ENCODE peak calls at places on chromosomes 11 and 22, in ten cellular contexts. P is right lobe of liver; D is CD8-positive, alpha-beta T cell; J is left ventricle myocardium inferior; F is tibial artery; T is fibroblast of lung; X is ovary; W is heart left ventricle; B is sigmoid colon; U is pancreas. S is an unnamed sample.

GRCh38 chr11:64469288-64469687 is 110.3 kb downstream of the RPS6KA4 start:
- DNase-seq in D (no peak), T (no peak), X (no peak), U (no peak), F (no peak), W (no peak), P (peak), J (no peak), B (peak), S (no peak)

GRCh38 chr11:37449146-37449545 is 851.1 kb upstream of the RAG2 start:
- DNase-seq in P (peak), B (no peak), J (no peak), X (no peak), D (no peak), W (no peak), F (no peak), U (no peak), T (peak), S (peak)

GRCh38 chr11:41177791-41178190 is 281.7 kb downstream of the LRRC4C start:
- DNase-seq in F (no peak), U (no peak), P (no peak), J (no peak), D (no peak), B (no peak), X (no peak), W (no peak), T (no peak), S (no peak)

GRCh38 chr22:19631899-19632670 is 82.2 kb upstream of the SEPTIN5 start:
- DNase-seq in B (peak), P (no peak), D (no peak), T (peak), F (no peak), W (no peak), X (no peak), J (no peak), U (no peak), S (peak)

GRCh38 chr11:33690290-33691050 is 10.2 kb downstream of the C11orf91 start:
- DNase-seq in U (no peak), X (peak), B (peak), P (no peak), D (no peak), W (peak), J (peak), T (peak), F (peak), S (peak)

GRCh38 chr11:119509277-119509841 is 86.4 kb upstream of the THY1 start:
- DNase-seq in J (no peak), B (no peak), W (no peak), D (no peak), P (no peak), U (no peak), X (no peak), T (peak), F (no peak), S (no peak)

GRCh38 chr11:123318623-123319022 is 111.4 kb upstream of the GRAMD1B start:
- DNase-seq in J (no peak), W (no peak), T (no peak), B (no peak), X (no peak), F (no peak), P (no peak), D (no peak), U (no peak), S (no peak)

GRCh38 chr11:100752371-100753073 is 65.4 kb downstream of the ARHGAP42 start:
- DNase-seq in J (no peak), D (no peak), T (no peak), F (no peak), W (no peak), P (no peak), X (no peak), U (no peak), B (no peak), S (no peak)

GRCh38 chr11:3162410-3163240 is 2.5 kb downstream of the OSBPL5 start:
- DNase-seq in F (peak), T (no peak), U (no peak), X (peak), J (peak), P (no peak), D (no peak), B (no peak), W (peak), S (no peak)

GRCh38 chr11:110431212-110432073 is 1.7 kb downstream of the FDX1 start:
- DNase-seq in P (no peak), X (no peak), F (no peak), B (no peak), W (no peak), J (no peak), D (no peak), U (no peak), T (peak), S (no peak)

GRCh38 chr22:21018314-21018713 is 3.3 kb downstream of the P2RX6 start:
- DNase-seq in D (no peak), X (no peak), B (no peak), U (no peak), F (no peak), J (no peak), W (no peak), T (no peak), P (no peak), S (no peak)

GRCh38 chr11:127859941-127860354 is 727.4 kb downstream of the ETS1 start:
- DNase-seq in X (no peak), U (no peak), P (no peak), J (no peak), D (no peak), B (no peak), W (no peak), T (no peak), F (no peak), S (peak)

GRCh38 chr11:77019976-77020591 is 14.1 kb upstream of the B3GNT6 start:
- DNase-seq in D (no peak), W (no peak), F (no peak), B (no peak), J (no peak), P (no peak), T (peak), U (no peak), X (no peak), S (no peak)

GRCh38 chr11:95596011-95596489 is 193.5 kb downstream of the FAM76B start:
- DNase-seq in F (no peak), B (no peak), T (peak), X (no peak), U (no peak), J (no peak), W (no peak), P (no peak), D (no peak), S (peak)

GRCh38 chr11:69370984-69371709 is 77.2 kb downstream of the MYEOV start:
- DNase-seq in J (peak), T (no peak), F (no peak), X (no peak), P (peak), D (peak), W (no peak), B (peak), U (no peak), S (no peak)

GRCh38 chr11:91081440-91082088 is 858.7 kb upstream of the CHORDC1 start:
- DNase-seq in U (no peak), F (peak), W (peak), T (peak), X (no peak), P (no peak), J (peak), D (no peak), B (peak), S (peak)

GRCh38 chr11:66880484-66881211 is 23.8 kb downstream of the LRFN4 start:
- DNase-seq in T (no peak), J (no peak), P (no peak), B (no peak), U (no peak), D (peak), F (no peak), X (peak), W (no peak), S (no peak)

GRCh38 chr11:70667767-70668166 is 269.4 kb downstream of the CTTN start:
- DNase-seq in B (no peak), U (no peak), W (no peak), T (no peak), F (no peak), P (no peak), X (no peak), D (no peak), J (no peak), S (no peak)
- TF ChIP-seq CTCF in B (no peak), U (no peak), W (no peak), T (no peak), F (no peak), P (no peak), X (no peak), D (no peak), J (no peak), S (no peak)

GRCh38 chr11:124724854-124725718 is 14.7 kb upstream of the NRGN start:
- DNase-seq in P (no peak), T (no peak), F (no peak), J (no peak), W (no peak), B (no peak), D (no peak), U (no peak), X (no peak), S (no peak)
- H3K4me3 ChIP-seq in P (no peak), T (no peak), F (no peak), J (no peak), W (no peak), B (no peak), D (no peak), U (no peak), X (no peak), S (no peak)

DNA sequence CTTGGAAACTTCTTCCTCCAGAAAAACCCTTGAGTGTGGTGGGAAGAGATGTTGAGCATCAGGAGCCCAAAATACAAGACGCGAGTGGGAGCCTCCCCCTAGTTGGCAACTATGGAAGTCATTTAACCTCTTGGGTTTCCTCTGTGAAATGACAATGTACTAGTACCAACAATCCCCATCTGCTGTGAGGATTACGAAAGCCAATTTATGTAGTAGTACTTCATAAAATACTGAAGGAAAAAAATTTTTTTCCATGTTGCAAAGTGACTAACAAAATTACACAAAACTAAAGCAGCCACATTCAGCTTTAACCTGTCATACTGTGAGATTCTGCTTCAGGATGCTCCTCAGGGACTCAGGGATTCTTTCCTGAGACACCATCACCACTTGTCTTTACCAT is 595 bp upstream of the SLC25A17 start:
- DNase-seq in X (no peak), J (no peak), B (no peak), W (no peak), U (no peak), P (no peak), D (no peak), T (peak), F (no peak), S (no peak)
- TF ChIP-seq CTCF in X (no peak), J (no peak), B (no peak), W (no peak), U (no peak), P (no peak), D (no peak), T (no peak), F (no peak), S (no peak)

DNA sequence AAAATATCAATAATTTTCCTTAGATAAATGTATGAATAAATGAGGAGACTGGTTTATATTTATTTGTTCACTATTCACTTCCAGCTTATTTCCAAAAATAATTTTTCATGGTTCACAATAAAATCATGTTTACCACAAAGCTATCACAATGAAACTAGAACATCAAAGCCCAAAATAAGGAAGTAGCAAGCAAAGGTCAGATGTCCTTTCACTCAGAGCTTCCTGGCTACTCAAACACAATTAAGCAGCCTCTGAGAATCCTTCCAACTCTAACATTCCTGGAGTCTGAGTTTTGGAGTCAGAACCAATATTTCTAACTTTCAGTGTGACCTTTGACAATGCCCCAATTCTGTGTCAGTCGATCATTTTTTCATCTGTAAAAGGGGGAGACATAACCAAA is 527.0 kb downstream of the SOX6 start:
- DNase-seq in D (no peak), P (no peak), T (no peak), F (no peak), X (no peak), U (no peak), W (no peak), J (no peak), B (no peak), S (no peak)
- H3K4me3 ChIP-seq in D (no peak), P (no peak), T (no peak), F (no peak), X (no peak), U (no peak), W (no peak), J (no peak), B (no peak), S (no peak)

GRCh38 chr11:86940122-86940777 is 14.9 kb downstream of the FZD4 start:
- DNase-seq in F (peak), D (no peak), T (peak), P (peak), W (peak), U (no peak), X (peak), J (peak), B (peak), S (peak)
- TF ChIP-seq CTCF in F (no peak), D (no peak), T (no peak), P (no peak), W (no peak), U (no peak), X (no peak), J (peak), B (peak), S (no peak)

GRCh38 chr11:68076371-68077042 is 37.7 kb downstream of the TCIRG1 start:
- DNase-seq in J (no peak), F (no peak), T (no peak), X (no peak), W (no peak), D (no peak), B (no peak), U (no peak), P (no peak), S (no peak)
- H3K4me3 ChIP-seq in J (no peak), F (no peak), T (no peak), X (no peak), W (no peak), D (no peak), B (no peak), U (no peak), P (no peak), S (no peak)

DNA sequence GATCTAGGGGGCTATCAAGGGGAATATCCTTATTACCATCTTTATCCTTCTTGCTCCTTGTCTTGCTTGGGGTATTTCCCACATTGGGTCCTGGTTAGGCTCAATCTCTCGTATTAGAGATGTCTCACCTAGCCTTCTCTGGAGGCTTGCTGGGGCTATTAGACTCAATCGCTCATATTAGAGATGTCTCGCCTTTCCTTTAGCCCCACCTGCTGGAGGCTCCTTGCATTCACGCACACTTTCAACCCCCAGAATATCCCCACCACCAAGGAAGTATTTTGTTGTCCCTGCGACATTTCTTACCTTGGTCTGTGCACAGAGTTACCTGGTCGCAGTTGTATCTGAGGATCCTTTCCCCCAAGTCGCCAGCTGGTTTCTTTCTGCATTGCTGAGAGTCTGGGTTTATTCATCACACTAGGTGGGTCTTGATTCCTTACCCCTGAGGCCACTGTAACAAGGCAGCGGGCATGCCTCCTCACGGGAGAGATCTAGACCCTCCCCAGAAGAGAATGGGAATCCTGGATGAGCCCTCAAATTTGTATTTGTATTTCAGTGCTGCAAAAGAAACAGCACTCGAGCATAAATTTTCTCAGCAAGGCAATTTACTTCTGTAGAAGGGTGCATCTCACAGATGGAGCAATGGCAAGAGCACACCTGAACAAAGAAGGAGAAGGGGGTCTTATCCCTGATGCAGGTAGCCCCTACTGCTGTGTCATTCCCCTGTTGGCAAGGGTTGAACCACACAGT is 15.9 kb upstream of the HYLS1 start:
- DNase-seq in U (no peak), P (no peak), T (peak), B (no peak), J (no peak), X (no peak), F (no peak), D (no peak), W (no peak), S (peak)
- TF ChIP-seq CTCF in U (no peak), P (peak), T (peak), B (no peak), J (peak), X (no peak), F (peak), D (no peak), W (peak), S (peak)

GRCh38 chr11:71429701-71430100 is 18.5 kb downstream of the DHCR7 start:
- DNase-seq in P (no peak), J (no peak), X (no peak), D (no peak), T (no peak), B (no peak), F (no peak), W (no peak), U (no peak), S (no peak)
- H3K4me3 ChIP-seq in P (no peak), J (no peak), X (no peak), D (no peak), T (no peak), B (no peak), F (no peak), W (no peak), U (no peak), S (no peak)

DNA sequence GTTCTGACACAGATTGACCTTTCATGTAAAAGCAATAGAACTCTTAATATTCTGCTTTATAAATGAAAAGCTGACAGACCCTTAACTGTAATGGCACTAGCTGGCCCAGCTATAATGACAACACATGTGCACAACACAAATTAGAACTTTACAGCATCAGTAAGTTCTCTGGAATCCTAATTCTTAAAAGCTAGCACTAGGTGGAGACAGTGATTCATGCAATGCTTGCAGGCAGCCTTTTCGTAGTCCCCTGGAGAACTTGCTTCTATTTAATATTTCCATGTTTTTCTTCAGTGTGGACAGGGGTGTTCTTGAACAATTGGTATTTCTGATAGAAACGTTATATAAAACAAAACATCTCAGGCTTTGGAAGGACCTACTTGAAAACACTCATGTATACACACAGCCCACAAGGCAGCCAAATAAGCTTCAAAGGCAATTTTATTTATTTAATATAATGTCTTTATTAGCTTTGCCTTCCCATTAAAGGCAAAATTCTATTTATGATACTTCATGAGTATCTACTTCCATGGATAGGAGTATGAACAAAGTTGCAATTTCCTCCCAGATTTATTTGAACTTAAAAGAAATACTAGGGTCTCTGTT is 374.3 kb upstream of the MPPED2 start:
- DNase-seq in P (no peak), D (no peak), F (no peak), W (no peak), B (no peak), U (no peak), T (peak), J (no peak), X (no peak), S (no peak)
- TF ChIP-seq CTCF in P (peak), D (no peak), F (no peak), W (peak), B (no peak), U (no peak), T (peak), J (peak), X (no peak), S (peak)